ENCODE peak calls at places on chromosomes 4 and X, in five cellular contexts. X is GM12878, A is IMR-90, F is HepG2, J is SK-N-SH. L is an unnamed sample.

GRCh38 chr4:54941994-54942552 is 183.3 kb downstream of the KDR start:
- DNase-seq in A (no peak), F (no peak), J (no peak), X (no peak), L (no peak)

GRCh38 chr4:78079701-78080430 is 22.7 kb downstream of the FRAS1 start:
- DNase-seq in X (no peak), F (no peak), A (no peak), J (no peak), L (no peak)

GRCh38 chr4:32010221-32010620 is 1290.1 kb downstream of the PCDH7 start:
- DNase-seq in F (no peak), A (no peak), X (no peak), J (no peak), L (no peak)

GRCh38 chr4:73019462-73020047 is 50.0 kb downstream of the COX18 start:
- DNase-seq in F (peak; percentile 23), X (no peak), A (peak; percentile 47), J (peak; percentile 49), L (peak; percentile 24)

GRCh38 chr4:78057600-78058560 is 757 bp downstream of the FRAS1 start:
- DNase-seq in J (peak; percentile 66), A (peak; percentile 13), F (peak; percentile 54), X (no peak), L (no peak)

GRCh38 chrX:9745417-9746115 is 20.1 kb downstream of the GPR143 start:
- DNase-seq in X (no peak), A (peak; percentile 3), F (no peak), J (no peak), L (peak; percentile 3)

GRCh38 chr4:92677805-92678204 is 374.0 kb downstream of the GRID2 start:
- DNase-seq in X (no peak), F (no peak), J (no peak), A (no peak), L (no peak)

GRCh38 chrX:111447298-111447697 is 35.3 kb upstream of the DCX start:
- DNase-seq in X (no peak), A (no peak), J (peak; percentile 20), F (peak; percentile 2), L (peak; percentile 11)

GRCh38 chr4:16931906-16932305 is 33.5 kb upstream of the LDB2 start:
- DNase-seq in J (no peak), F (no peak), X (no peak), A (peak; percentile 69), L (no peak)

GRCh38 chr4:65538571-65538970 is 131.7 kb downstream of the EPHA5 start:
- DNase-seq in F (no peak), A (peak; percentile 0), J (no peak), X (no peak), L (no peak)

GRCh38 chr4:140756292-140757219 is at the start of gene TBC1D9:
- DNase-seq in A (peak; percentile 55), J (peak; percentile 81), F (peak; percentile 68), X (peak; percentile 25), L (no peak)

GRCh38 chr4:25030283-25031076 is at the start of gene LGI2:
- DNase-seq in X (no peak), J (peak; percentile 79), F (no peak), A (no peak), L (peak; percentile 30)

GRCh38 chr4:90951037-90951436 is 823.8 kb downstream of the CCSER1 start:
- DNase-seq in F (peak; percentile 36), X (no peak), A (peak; percentile 61), J (no peak), L (no peak)

GRCh38 chr4:3270141-3270611 is 21.2 kb downstream of the MSANTD1 start:
- DNase-seq in F (no peak), X (no peak), J (peak; percentile 23), A (no peak), L (no peak)

GRCh38 chr4:168769416-168769815 is 240.6 kb downstream of the CBR4 start:
- DNase-seq in A (peak; percentile 80), X (no peak), F (no peak), J (no peak), L (no peak)

GRCh38 chr4:184147858-184148799 is 69.5 kb downstream of the ENPP6 start:
- DNase-seq in A (peak; percentile 8), F (no peak), J (no peak), X (no peak), L (no peak)

GRCh38 chrX:17390325-17390992 is 15.5 kb downstream of the NHS start:
- DNase-seq in A (peak; percentile 69), F (no peak), X (no peak), J (no peak), L (no peak)

GRCh38 chrX:109856974-109857373 is 123.9 kb upstream of the ACSL4 start:
- DNase-seq in X (no peak), A (peak; percentile 34), F (peak; percentile 28), J (peak; percentile 19), L (peak; percentile 21)

GRCh38 chr4:33218238-33218637 is 2498.1 kb downstream of the PCDH7 start:
- DNase-seq in X (no peak), J (no peak), A (no peak), F (no peak), L (no peak)

GRCh38 chr4:107736924-107737448 is 17.0 kb upstream of the PAPSS1 start:
- DNase-seq in J (peak; percentile 45), A (peak; percentile 57), F (peak; percentile 69), X (no peak), L (peak; percentile 67)

GRCh38 chr4:184347251-184348239 is 126.8 kb downstream of the IRF2 start:
- DNase-seq in X (peak; percentile 97), A (peak; percentile 68), F (no peak), J (no peak), L (peak; percentile 61)

GRCh38 chr4:173181769-173182374 is 13.3 kb downstream of the GALNT7 start:
- DNase-seq in J (no peak), F (no peak), X (no peak), A (peak; percentile 80), L (no peak)

GRCh38 chr4:142408003-142408441 is 438.1 kb downstream of the INPP4B start:
- DNase-seq in F (no peak), X (no peak), A (no peak), J (no peak), L (no peak)

GRCh38 chrX:138745215-138745614 is 33.7 kb upstream of the FGF13 start:
- DNase-seq in J (peak; percentile 14), X (peak; percentile 8), A (peak; percentile 60), F (peak; percentile 12), L (peak; percentile 57)

GRCh38 chr4:7103599-7104365 is 35.9 kb upstream of the GRPEL1 start:
- DNase-seq in F (peak; percentile 86), J (peak; percentile 62), X (no peak), A (peak; percentile 28), L (no peak)
- H3K27ac ChIP-seq in F (peak overlapping the region; percentile 92), J (no peak overlapping the region), X (no peak overlapping the region), A (no peak overlapping the region), L (no peak overlapping the region)

DNA sequence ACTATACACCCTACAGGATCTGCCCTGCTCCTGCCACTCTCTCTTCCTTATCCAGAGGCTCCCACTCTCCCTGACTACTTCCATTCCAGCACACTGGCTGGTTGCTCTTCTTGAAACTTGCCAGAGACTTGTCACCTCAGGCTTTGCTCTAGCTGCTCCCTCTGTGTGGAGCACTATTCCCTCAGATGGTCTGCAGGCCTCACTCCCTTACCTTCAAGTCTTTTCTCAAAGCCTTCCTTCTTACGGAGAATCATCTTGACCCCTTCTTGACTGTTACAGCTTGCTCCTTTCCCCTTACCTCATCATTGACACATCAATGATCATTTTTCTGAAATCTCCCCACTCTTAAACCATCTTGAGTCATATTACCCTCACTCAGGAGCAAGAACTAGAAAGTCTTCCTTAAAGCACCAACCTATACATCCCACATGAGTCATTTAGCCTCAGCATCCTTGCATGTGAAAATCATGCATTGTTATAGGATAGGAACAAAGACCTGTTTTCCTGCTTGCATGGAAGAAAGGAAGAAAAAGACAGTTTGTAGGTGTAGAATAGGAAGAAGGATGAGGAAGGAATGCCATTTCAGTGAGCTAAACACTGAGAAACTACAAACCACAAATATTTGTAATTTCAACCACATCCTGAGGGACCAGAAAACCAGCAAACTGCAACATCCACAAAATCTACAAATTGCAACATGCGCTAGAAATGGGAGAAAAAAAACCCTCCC is 55.7 kb downstream of the ANTXR2 start:
- DNase-seq in F (no peak), X (no peak), A (peak; percentile 96), J (no peak), L (no peak)
- TF ChIP-seq MXI1 in F (no peak), X (no peak), A (no peak), J (no peak), L (no peak)

GRCh38 chrX:49077941-49078340 is 1.7 kb downstream of the WDR45 start:
- DNase-seq in F (no peak), A (no peak), X (no peak), J (no peak), L (no peak)
- H3K27ac ChIP-seq in F (no peak overlapping the region), A (no peak overlapping the region), X (no peak overlapping the region), J (no peak overlapping the region), L (no peak overlapping the region)

GRCh38 chrX:19602866-19603620 is 87.7 kb upstream of the MAP3K15 start:
- DNase-seq in J (no peak), A (peak; percentile 82), X (no peak), F (no peak), L (peak; percentile 9)

GRCh38 chrX:19609541-19609940 is 94.2 kb upstream of the MAP3K15 start:
- DNase-seq in X (no peak), A (no peak), F (no peak), J (no peak), L (no peak)

GRCh38 chrX:19599253-19599652 is 83.9 kb upstream of the MAP3K15 start:
- DNase-seq in A (no peak), X (no peak), J (no peak), F (no peak), L (no peak)

GRCh38 chrX:19604375-19604774 is 89.1 kb upstream of the MAP3K15 start:
- DNase-seq in J (no peak), X (no peak), F (no peak), A (no peak), L (no peak)
- TF ChIP-seq MXI1 in J (no peak), X (no peak), F (no peak), A (no peak), L (no peak)

GRCh38 chrX:40094900-40095587 is 2.7 kb downstream of the BCOR start:
- DNase-seq in X (no peak), A (no peak), F (no peak), J (peak; percentile 30), L (no peak)

GRCh38 chrX:40092808-40093435 is 4.8 kb downstream of the BCOR start:
- DNase-seq in J (no peak), X (no peak), F (no peak), A (no peak), L (no peak)

GRCh38 chrX:40091691-40092421 is 5.9 kb downstream of the BCOR start:
- DNase-seq in A (no peak), J (peak; percentile 39), X (no peak), F (no peak), L (no peak)

GRCh38 chrX:40094041-40094899 is 3.5 kb downstream of the BCOR start:
- DNase-seq in X (no peak), F (no peak), J (peak; percentile 65), A (peak; percentile 55), L (peak; percentile 86)

GRCh38 chrX:40093586-40093985 is 4.2 kb downstream of the BCOR start:
- DNase-seq in J (no peak), F (no peak), X (no peak), A (no peak), L (no peak)
- H3K27ac ChIP-seq in J (peak overlapping the region; percentile 63), F (no peak overlapping the region), X (no peak overlapping the region), A (peak overlapping the region; percentile 8), L (peak overlapping the region; percentile 88)